ENCODE peak calls at places on chromosomes 3 and 15, in four cellular contexts. L is K562, K is HepG2, H is GM12878. V is an unnamed sample.

GRCh38 chr15:60509470-60509869 is 30.5 kb upstream of the ICE2 start:
- DNase-seq in H (no peak), K (no peak), L (no peak), V (no peak)

GRCh38 chr3:114899186-114899931 is 247.7 kb downstream of the ZBTB20 start:
- DNase-seq in L (no peak), K (peak; percentile 83), H (no peak), V (no peak)

GRCh38 chr3:128884992-128885391 is 5.6 kb downstream of the ACAD9 start:
- DNase-seq in H (no peak), K (no peak), L (no peak), V (no peak)

GRCh38 chr15:100111103-100112060 is 230.4 kb downstream of the ADAMTS17 start:
- DNase-seq in K (peak; percentile 14), L (no peak), H (no peak), V (peak; percentile 77)

GRCh38 chr3:174206607-174207192 is 652.4 kb upstream of the NAALADL2 start:
- DNase-seq in H (no peak), K (no peak), L (no peak), V (no peak)

GRCh38 chr15:73951044-73951561 is 24.8 kb downstream of the LOXL1 start:
- DNase-seq in H (no peak), K (peak; percentile 83), L (peak; percentile 81), V (no peak)

GRCh38 chr15:89171136-89172072 is 50.0 kb downstream of the RLBP1 start:
- DNase-seq in L (peak; percentile 69), K (peak; percentile 62), H (no peak), V (peak; percentile 32)

GRCh38 chr3:113783980-113784379 is 37.1 kb downstream of the ATP6V1A start:
- DNase-seq in L (no peak), K (no peak), H (no peak), V (no peak)

DNA sequence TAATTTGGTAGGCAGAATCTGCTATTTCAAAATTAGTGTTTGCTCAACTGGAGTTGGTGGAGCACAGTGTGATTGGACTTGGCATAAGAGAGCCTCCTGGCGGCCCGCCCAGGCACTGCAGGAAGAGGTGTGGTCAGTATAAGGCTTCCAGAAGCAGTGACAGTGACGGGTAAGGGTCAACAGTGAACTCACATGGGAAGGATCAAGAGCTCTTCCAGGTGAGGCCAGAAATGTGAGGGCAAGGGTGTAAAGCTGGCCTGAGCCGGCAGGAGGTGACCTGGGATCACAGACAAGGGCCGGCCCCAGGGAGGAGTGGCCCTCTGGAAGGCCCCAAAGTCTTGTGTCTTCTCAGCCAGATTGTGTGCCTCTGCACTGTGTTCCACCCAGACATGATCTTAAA is 93.2 kb upstream of the RNF7 start:
- DNase-seq in H (no peak), L (peak; percentile 72), K (peak; percentile 67), V (peak; percentile 60)
- TF ChIP-seq CEBPB in H (no peak), L (no peak), K (no peak), V (no peak)

DNA sequence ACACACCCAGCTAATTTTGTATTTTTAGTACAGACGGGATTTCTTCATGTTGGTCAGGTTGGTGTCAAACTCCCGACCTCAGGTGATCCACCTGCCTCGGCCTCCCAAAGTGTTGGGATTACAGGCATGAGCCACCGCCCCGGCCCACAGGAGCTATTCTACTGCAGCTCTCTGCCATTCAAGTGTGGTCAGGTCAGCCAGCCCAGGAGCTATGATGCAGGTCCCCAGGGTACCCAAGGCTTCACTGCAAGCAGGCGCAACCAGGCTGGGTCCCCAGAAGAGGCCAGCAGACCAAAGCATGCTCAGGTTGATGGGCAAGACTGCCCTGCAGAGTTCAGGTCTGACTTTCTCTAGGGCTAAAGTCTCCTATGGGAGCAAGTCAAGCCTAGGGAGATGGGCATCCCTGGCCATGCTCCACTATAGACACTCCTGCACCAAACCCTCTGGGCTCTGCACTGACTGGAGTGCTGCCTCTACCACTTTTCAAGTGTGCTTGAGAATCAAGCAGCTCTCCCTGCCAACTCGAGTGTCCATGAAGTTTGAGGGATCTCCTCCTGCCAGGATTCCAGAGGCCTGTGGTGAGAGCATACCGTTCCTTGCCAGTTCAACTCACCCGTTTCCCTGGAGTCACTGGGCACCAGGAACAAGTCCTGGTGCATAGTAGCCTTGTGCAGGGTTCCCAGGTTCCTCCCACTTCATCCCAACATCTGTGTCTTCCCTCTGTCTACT is 30.9 kb downstream of the MYO9A start:
- DNase-seq in H (no peak), L (no peak), K (no peak), V (no peak)
- TF ChIP-seq SP1 in H (no peak), L (no peak), K (no peak), V (no peak)

GRCh38 chr3:34020221-34020620 is 221.8 kb downstream of the PDCD6IP start:
- DNase-seq in K (no peak), H (no peak), L (no peak), V (no peak)
- TF ChIP-seq CEBPB in K (no peak), H (no peak), L (no peak), V (no peak)

GRCh38 chr3:26622634-26623408 is at the start of gene LRRC3B:
- DNase-seq in H (no peak), K (no peak), L (no peak), V (no peak)
- TF ChIP-seq SP1 in H (no peak), K (no peak), L (no peak), V (no peak)

DNA sequence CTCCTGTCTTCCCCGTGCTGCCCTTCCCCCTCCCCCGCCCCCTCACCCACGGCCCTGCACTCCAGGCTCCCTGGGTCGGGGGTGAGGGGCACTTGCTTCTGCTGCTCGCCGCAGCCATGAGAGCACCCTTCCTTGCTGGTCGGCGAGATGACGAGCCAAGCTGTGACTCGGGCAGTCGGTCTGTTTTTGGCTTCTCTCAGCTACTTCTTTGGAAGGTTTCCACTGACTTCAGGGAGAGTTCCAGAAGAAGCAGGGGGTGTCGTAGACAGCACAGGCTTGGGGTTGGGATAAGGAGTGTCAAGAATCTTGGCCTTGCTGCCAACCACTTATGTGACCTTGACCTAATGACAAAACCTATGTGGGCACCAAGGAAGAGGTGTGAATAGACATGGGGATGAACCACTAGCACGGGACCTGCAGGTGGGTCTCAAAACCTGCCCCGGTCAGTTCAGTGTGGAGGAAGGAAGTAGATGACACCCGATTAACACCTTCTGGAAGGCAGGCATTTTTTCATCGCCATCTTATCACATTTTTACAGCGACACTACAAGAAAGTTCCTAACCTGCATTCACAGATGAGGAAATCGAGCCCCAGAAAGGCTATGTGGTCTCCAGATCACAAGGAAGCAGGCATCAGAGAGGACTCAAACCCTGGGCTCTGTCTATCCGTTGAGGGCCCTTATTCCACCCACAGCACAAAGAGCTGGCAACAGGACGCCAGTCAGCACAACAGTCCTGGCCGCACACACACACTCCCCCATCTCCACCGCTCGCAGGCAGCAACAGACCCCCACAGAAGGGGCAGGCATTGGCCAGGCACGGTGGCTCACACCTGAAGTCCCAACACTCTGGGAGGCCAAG is 120.9 kb downstream of the LIPC start:
- DNase-seq in H (no peak), K (no peak), L (no peak), V (no peak)
- TF ChIP-seq CEBPB in H (no peak), K (no peak), L (no peak), V (no peak)

GRCh38 chr3:126817781-126818180 is 113.7 kb downstream of the CHCHD6 start:
- DNase-seq in L (no peak), K (peak; percentile 3), H (no peak), V (no peak)

GRCh38 chr3:126816956-126817777 is 113.1 kb downstream of the CHCHD6 start:
- DNase-seq in L (no peak), H (no peak), K (peak; percentile 35), V (no peak)

GRCh38 chr3:126816323-126816722 is 112.3 kb downstream of the CHCHD6 start:
- DNase-seq in K (no peak), H (no peak), L (no peak), V (no peak)

GRCh38 chr3:126818696-126819095 is 114.7 kb downstream of the CHCHD6 start:
- DNase-seq in L (no peak), H (no peak), K (no peak), V (no peak)
- TF ChIP-seq SP1 in L (no peak), H (no peak), K (no peak), V (no peak)

DNA sequence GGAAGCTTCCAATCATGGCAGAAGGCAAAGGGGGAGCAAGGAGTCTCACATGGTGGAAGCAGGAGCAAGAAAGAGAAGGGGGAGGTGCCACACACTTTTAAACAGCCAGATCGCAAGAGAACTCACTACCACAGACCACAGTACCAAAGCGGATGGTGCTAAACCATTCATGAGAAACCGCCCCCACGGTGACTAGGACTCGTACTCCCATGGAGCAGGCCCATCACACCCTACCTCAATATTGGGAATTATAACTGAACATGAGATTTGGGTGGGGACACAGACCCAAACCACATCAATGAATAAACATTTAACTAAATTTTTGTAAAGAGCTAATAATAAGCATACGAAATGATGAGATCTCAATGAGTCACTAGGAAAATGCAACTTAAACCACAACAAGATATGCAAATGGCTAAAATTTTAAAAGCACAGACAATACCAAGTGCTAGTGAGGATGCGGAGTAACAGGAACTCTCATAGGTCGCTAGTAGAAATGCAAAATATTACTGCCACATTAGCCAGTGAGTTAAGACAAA is 10.0 kb downstream of the MRPS25 start:
- DNase-seq in L (peak; percentile 55), H (peak; percentile 54), K (no peak), V (no peak)
- TF ChIP-seq CEBPB in L (no peak), H (no peak), K (no peak), V (no peak)

V was measured in HCT116.